ENCODE peak calls at places on chromosomes 1 and 21, in six cellular contexts. One of them, this sample, is unnamed.

GRCh38 chr1:89737985-89738510 is 82.8 kb upstream of the LRRC8D start:
- DNase-seq in trophoblast cell: peak
- DNase-seq in H9: no peak
- DNase-seq in mesenchymal stem cell: peak
- DNase-seq in H1: no peak
- DNase-seq in neuronal stem cell: no peak
- DNase-seq in this sample: peak

GRCh38 chr1:9490605-9491339 is 48.5 kb upstream of the SLC25A33 start:
- DNase-seq in trophoblast cell: peak
- DNase-seq in neuronal stem cell: peak
- DNase-seq in H1: peak
- DNase-seq in H9: peak
- DNase-seq in mesenchymal stem cell: peak
- DNase-seq in this sample: peak

GRCh38 chr1:175267716-175268416 is 75.3 kb upstream of the KIAA0040 start:
- DNase-seq in H1: no peak
- DNase-seq in trophoblast cell: peak
- DNase-seq in neuronal stem cell: no peak
- DNase-seq in H9: no peak
- DNase-seq in mesenchymal stem cell: peak
- DNase-seq in this sample: no peak

GRCh38 chr21:42319851-42320602 is 4.8 kb upstream of the TFF3 start:
- DNase-seq in mesenchymal stem cell: no peak
- DNase-seq in H9: peak
- DNase-seq in neuronal stem cell: no peak
- DNase-seq in H1: no peak
- DNase-seq in trophoblast cell: peak
- DNase-seq in this sample: no peak

GRCh38 chr1:71660417-71660816 is 579.6 kb upstream of the ZRANB2 start:
- DNase-seq in H1: no peak
- DNase-seq in H9: no peak
- DNase-seq in mesenchymal stem cell: no peak
- DNase-seq in trophoblast cell: no peak
- DNase-seq in neuronal stem cell: no peak
- DNase-seq in this sample: peak

GRCh38 chr1:236338096-236338495 is 56.0 kb upstream of the EDARADD start:
- DNase-seq in neuronal stem cell: no peak
- DNase-seq in H9: no peak
- DNase-seq in H1: no peak
- DNase-seq in mesenchymal stem cell: no peak
- DNase-seq in trophoblast cell: no peak
- DNase-seq in this sample: peak

GRCh38 chr1:117638759-117639158 is 32.9 kb downstream of the TENT5C start:
- DNase-seq in neuronal stem cell: no peak
- DNase-seq in H9: no peak
- DNase-seq in H1: no peak
- DNase-seq in trophoblast cell: peak
- DNase-seq in mesenchymal stem cell: no peak
- DNase-seq in this sample: no peak

GRCh38 chr1:234437423-234438171 is 41.4 kb downstream of the TARBP1 start:
- DNase-seq in H9: no peak
- DNase-seq in neuronal stem cell: no peak
- DNase-seq in H1: no peak
- DNase-seq in trophoblast cell: no peak
- DNase-seq in mesenchymal stem cell: no peak
- DNase-seq in this sample: no peak

GRCh38 chr21:24995206-24995605 is 612.1 kb downstream of the MRPL39 start:
- DNase-seq in mesenchymal stem cell: no peak
- DNase-seq in H1: no peak
- DNase-seq in neuronal stem cell: no peak
- DNase-seq in trophoblast cell: no peak
- DNase-seq in H9: no peak
- DNase-seq in this sample: no peak

GRCh38 chr1:1960480-1961196 is 41.6 kb upstream of the TMEM52 start:
- DNase-seq in trophoblast cell: peak
- DNase-seq in mesenchymal stem cell: peak
- DNase-seq in neuronal stem cell: no peak
- DNase-seq in H9: no peak
- DNase-seq in H1: no peak
- DNase-seq in this sample: no peak

GRCh38 chr1:224433041-224433670 is 1.4 kb downstream of the WDR26 start:
- DNase-seq in mesenchymal stem cell: peak
- DNase-seq in neuronal stem cell: peak
- DNase-seq in trophoblast cell: no peak
- DNase-seq in H1: no peak
- DNase-seq in H9: no peak
- DNase-seq in this sample: no peak

GRCh38 chr1:26864610-26865480 is 1.9 kb downstream of the SFN start:
- DNase-seq in trophoblast cell: peak
- DNase-seq in H9: peak
- DNase-seq in H1: peak
- DNase-seq in neuronal stem cell: peak
- DNase-seq in mesenchymal stem cell: peak
- DNase-seq in this sample: peak

GRCh38 chr1:3642921-3643675 is 6.8 kb downstream of the WRAP73 start:
- DNase-seq in mesenchymal stem cell: no peak
- DNase-seq in H1: no peak
- DNase-seq in neuronal stem cell: no peak
- DNase-seq in trophoblast cell: no peak
- DNase-seq in H9: no peak
- DNase-seq in this sample: no peak

GRCh38 chr1:53550201-53550741 is 91.1 kb downstream of the DMRTB1 start:
- DNase-seq in trophoblast cell: no peak
- DNase-seq in neuronal stem cell: no peak
- DNase-seq in H1: no peak
- DNase-seq in H9: no peak
- DNase-seq in mesenchymal stem cell: peak
- DNase-seq in this sample: peak

GRCh38 chr1:201222125-201222524 is 31.5 kb downstream of the IGFN1 start:
- DNase-seq in H1: no peak
- DNase-seq in mesenchymal stem cell: no peak
- DNase-seq in trophoblast cell: no peak
- DNase-seq in H9: no peak
- DNase-seq in neuronal stem cell: no peak
- DNase-seq in this sample: no peak

GRCh38 chr1:13451399-13451965 is 41.2 kb downstream of the PRAMEF20 start:
- DNase-seq in H1: no peak
- DNase-seq in mesenchymal stem cell: no peak
- DNase-seq in H9: no peak
- DNase-seq in trophoblast cell: no peak
- DNase-seq in neuronal stem cell: no peak
- DNase-seq in this sample: no peak

GRCh38 chr1:156862602-156863599 is 2.2 kb downstream of the NTRK1 start:
- DNase-seq in mesenchymal stem cell: no peak
- DNase-seq in H9: no peak
- DNase-seq in H1: no peak
- DNase-seq in neuronal stem cell: no peak
- DNase-seq in trophoblast cell: no peak
- DNase-seq in this sample: no peak

GRCh38 chr21:34745557-34746255 is 76.9 kb downstream of the CLIC6 start:
- DNase-seq in H1: peak
- DNase-seq in mesenchymal stem cell: peak
- DNase-seq in trophoblast cell: peak
- DNase-seq in neuronal stem cell: peak
- DNase-seq in H9: peak
- DNase-seq in this sample: peak

GRCh38 chr1:219876798-219877209 is 51.6 kb downstream of the SLC30A10 start:
- DNase-seq in trophoblast cell: peak
- DNase-seq in H9: no peak
- DNase-seq in H1: no peak
- DNase-seq in neuronal stem cell: no peak
- DNase-seq in mesenchymal stem cell: no peak
- DNase-seq in this sample: no peak

GRCh38 chr1:49306507-49307070 is 529.9 kb upstream of the BEND5 start:
- DNase-seq in H9: no peak
- DNase-seq in trophoblast cell: no peak
- DNase-seq in neuronal stem cell: no peak
- DNase-seq in H1: no peak
- DNase-seq in mesenchymal stem cell: no peak
- DNase-seq in this sample: no peak

GRCh38 chr1:25649505-25650218 is 33.1 kb downstream of the MAN1C1 start:
- DNase-seq in mesenchymal stem cell: no peak
- DNase-seq in H9: peak
- DNase-seq in H1: no peak
- DNase-seq in trophoblast cell: no peak
- DNase-seq in neuronal stem cell: no peak
- DNase-seq in this sample: no peak

GRCh38 chr1:46603481-46603857 is 599 bp downstream of the MKNK1 start:
- DNase-seq in mesenchymal stem cell: peak
- DNase-seq in H9: no peak
- DNase-seq in trophoblast cell: no peak
- DNase-seq in H1: no peak
- DNase-seq in neuronal stem cell: no peak
- DNase-seq in this sample: no peak

GRCh38 chr1:110237406-110238152 is 27.5 kb downstream of the KCNC4 start:
- DNase-seq in H1: no peak
- DNase-seq in mesenchymal stem cell: no peak
- DNase-seq in neuronal stem cell: no peak
- DNase-seq in H9: no peak
- DNase-seq in trophoblast cell: no peak
- DNase-seq in this sample: no peak

DNA sequence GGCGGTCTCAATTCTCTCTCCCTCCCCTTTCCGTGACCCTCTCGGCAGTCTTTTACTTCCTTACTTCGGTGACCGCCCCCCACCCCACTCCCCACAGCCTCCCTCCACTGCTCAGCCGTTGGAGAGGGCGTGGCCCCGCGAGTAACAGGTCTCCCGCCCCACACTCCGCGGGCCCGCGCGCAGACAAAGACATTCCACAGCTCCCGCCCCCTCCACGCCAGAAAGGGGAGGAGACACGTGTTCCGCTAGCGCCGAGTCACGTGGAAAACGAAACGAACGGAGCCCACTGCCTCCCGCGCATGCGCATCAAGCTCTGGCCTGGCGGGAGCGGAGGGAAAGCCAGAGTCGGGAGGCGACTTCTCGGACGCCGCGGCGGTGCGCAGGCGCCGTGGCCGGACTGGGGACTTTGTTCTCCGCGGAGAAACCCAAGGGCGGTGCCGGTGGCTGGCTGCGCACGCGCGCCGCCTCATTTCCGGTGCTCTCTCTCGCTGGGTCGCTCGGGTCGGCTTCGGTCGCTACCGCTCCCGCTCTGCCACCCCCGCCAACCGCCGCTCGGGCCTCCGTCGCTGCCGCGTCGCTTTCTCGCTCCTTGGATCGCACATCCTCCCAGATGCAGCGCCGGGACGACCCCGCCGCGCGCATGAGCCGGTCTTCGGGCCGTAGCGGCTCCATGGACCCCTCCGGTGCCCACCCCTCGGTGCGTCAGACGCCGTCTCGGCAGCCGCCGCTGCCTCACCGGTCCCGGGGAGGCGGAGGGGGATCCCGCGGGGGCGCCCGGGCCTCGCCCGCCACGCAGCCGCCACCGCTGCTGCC is at the start of gene KHDRBS1:
- DNase-seq in mesenchymal stem cell: peak
- DNase-seq in H1: peak
- DNase-seq in trophoblast cell: peak
- DNase-seq in H9: peak
- DNase-seq in neuronal stem cell: peak
- DNase-seq in this sample: peak
- H4K91ac ChIP-seq in mesenchymal stem cell: peak
- H4K91ac ChIP-seq in H1: peak
- H4K91ac ChIP-seq in trophoblast cell: peak
- H4K91ac ChIP-seq in H9: no peak
- H4K91ac ChIP-seq in neuronal stem cell: peak
- H4K91ac ChIP-seq in this sample: peak

GRCh38 chr1:61090546-61090945 is 8.2 kb downstream of the NFIA start:
- DNase-seq in mesenchymal stem cell: no peak
- DNase-seq in trophoblast cell: no peak
- DNase-seq in H9: no peak
- DNase-seq in neuronal stem cell: no peak
- DNase-seq in H1: no peak
- DNase-seq in this sample: no peak

GRCh38 chr1:61092643-61093042 is 10.3 kb downstream of the NFIA start:
- DNase-seq in mesenchymal stem cell: no peak
- DNase-seq in trophoblast cell: no peak
- DNase-seq in H9: no peak
- DNase-seq in neuronal stem cell: no peak
- DNase-seq in H1: no peak
- DNase-seq in this sample: no peak

GRCh38 chr1:61093525-61094137 is 11.3 kb downstream of the NFIA start:
- DNase-seq in trophoblast cell: no peak
- DNase-seq in mesenchymal stem cell: no peak
- DNase-seq in neuronal stem cell: no peak
- DNase-seq in H9: no peak
- DNase-seq in H1: no peak
- DNase-seq in this sample: no peak

GRCh38 chr1:61089338-61089737 is 7.0 kb downstream of the NFIA start:
- DNase-seq in trophoblast cell: no peak
- DNase-seq in H1: no peak
- DNase-seq in mesenchymal stem cell: no peak
- DNase-seq in H9: no peak
- DNase-seq in neuronal stem cell: no peak
- DNase-seq in this sample: no peak

DNA sequence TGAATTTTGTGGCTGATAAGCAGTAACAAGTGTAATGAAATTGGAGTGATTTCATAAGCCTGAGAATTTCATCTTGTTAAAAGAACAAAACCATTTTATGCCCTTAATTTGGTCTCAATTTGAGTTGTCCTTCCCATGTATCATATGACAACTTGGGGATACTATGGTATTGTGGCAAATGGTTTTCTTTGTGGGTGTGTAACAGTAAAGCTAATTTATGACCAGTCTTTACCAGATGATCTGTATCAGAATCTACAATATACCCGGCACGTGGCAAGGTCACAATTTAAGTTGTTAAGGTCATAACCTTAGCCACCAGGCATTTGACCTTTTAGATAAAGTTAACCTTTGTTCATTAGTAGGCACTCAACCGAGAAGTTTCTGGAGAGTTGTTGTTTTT is 9.1 kb downstream of the NFIA start:
- DNase-seq in H9: no peak
- DNase-seq in trophoblast cell: no peak
- DNase-seq in mesenchymal stem cell: no peak
- DNase-seq in H1: no peak
- DNase-seq in neuronal stem cell: no peak
- DNase-seq in this sample: no peak
- H4K91ac ChIP-seq in H9: no peak
- H4K91ac ChIP-seq in trophoblast cell: no peak
- H4K91ac ChIP-seq in mesenchymal stem cell: no peak
- H4K91ac ChIP-seq in H1: no peak
- H4K91ac ChIP-seq in neuronal stem cell: no peak
- H4K91ac ChIP-seq in this sample: no peak

GRCh38 chr21:23009360-23009759 is 2011.2 kb downstream of the NCAM2 start:
- DNase-seq in H1: no peak
- DNase-seq in trophoblast cell: no peak
- DNase-seq in mesenchymal stem cell: no peak
- DNase-seq in neuronal stem cell: no peak
- DNase-seq in H9: no peak
- DNase-seq in this sample: no peak
- H4K91ac ChIP-seq in H1: no peak
- H4K91ac ChIP-seq in trophoblast cell: no peak
- H4K91ac ChIP-seq in mesenchymal stem cell: no peak
- H4K91ac ChIP-seq in neuronal stem cell: no peak
- H4K91ac ChIP-seq in H9: no peak
- H4K91ac ChIP-seq in this sample: no peak

DNA sequence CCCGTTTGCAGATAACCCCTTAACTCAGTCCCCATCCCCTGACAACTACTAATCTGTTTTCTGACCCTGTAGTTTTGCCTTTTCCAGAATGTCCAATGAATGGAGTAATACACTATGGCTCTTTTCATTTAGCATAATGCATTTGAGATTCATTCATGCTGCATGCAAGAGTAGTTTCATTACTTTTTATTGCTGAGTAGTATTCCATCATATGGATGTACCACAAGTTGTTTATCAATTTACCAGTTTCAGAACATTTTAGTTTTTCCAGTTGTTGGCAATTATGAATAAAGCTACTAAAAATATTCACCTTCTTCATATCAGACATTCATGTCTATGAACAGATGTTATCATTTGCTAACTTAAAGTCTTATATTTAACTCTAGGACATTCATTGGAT is 45.3 kb downstream of the STXBP3 start:
- DNase-seq in neuronal stem cell: no peak
- DNase-seq in H9: no peak
- DNase-seq in H1: no peak
- DNase-seq in trophoblast cell: no peak
- DNase-seq in mesenchymal stem cell: no peak
- DNase-seq in this sample: no peak
- H4K91ac ChIP-seq in neuronal stem cell: no peak
- H4K91ac ChIP-seq in H9: no peak
- H4K91ac ChIP-seq in H1: no peak
- H4K91ac ChIP-seq in trophoblast cell: no peak
- H4K91ac ChIP-seq in mesenchymal stem cell: no peak
- H4K91ac ChIP-seq in this sample: no peak

This sample was measured in IMR-90.